ENCODE peak calls at places on chromosomes 2 and 18, in five cellular contexts. One of them, this sample, is unnamed.

GRCh38 chr2:234771985-234772774 is 179.6 kb upstream of the SH3BP4 start:
- DNase-seq in HFFc6: peak
- DNase-seq in midbrain: no peak
- DNase-seq in H7: no peak
- DNase-seq in AG04450: no peak
- DNase-seq in this sample: no peak

GRCh38 chr2:205511221-205511620 is 171.1 kb upstream of the NRP2 start:
- DNase-seq in HFFc6: peak
- DNase-seq in midbrain: no peak
- DNase-seq in H7: no peak
- DNase-seq in AG04450: no peak
- DNase-seq in this sample: no peak

GRCh38 chr18:45802814-45803492 is 22.5 kb upstream of the SIGLEC15 start:
- DNase-seq in HFFc6: peak
- DNase-seq in midbrain: no peak
- DNase-seq in H7: no peak
- DNase-seq in AG04450: peak
- DNase-seq in this sample: no peak

GRCh38 chr2:794554-795244 is 117.5 kb upstream of the TMEM18 start:
- DNase-seq in HFFc6: no peak
- DNase-seq in midbrain: no peak
- DNase-seq in H7: peak
- DNase-seq in AG04450: no peak
- DNase-seq in this sample: no peak

GRCh38 chr2:127398239-127398590 is 10.4 kb upstream of the MAP3K2 start:
- DNase-seq in HFFc6: peak
- DNase-seq in midbrain: peak
- DNase-seq in H7: peak
- DNase-seq in AG04450: peak
- DNase-seq in this sample: no peak

GRCh38 chr2:67842375-67842959 is 220.3 kb downstream of the C1D start:
- DNase-seq in HFFc6: no peak
- DNase-seq in midbrain: no peak
- DNase-seq in H7: no peak
- DNase-seq in AG04450: no peak
- DNase-seq in this sample: no peak

GRCh38 chr2:40127890-40128548 is 323.9 kb downstream of the SLC8A1 start:
- DNase-seq in HFFc6: peak
- DNase-seq in midbrain: no peak
- DNase-seq in H7: no peak
- DNase-seq in AG04450: peak
- DNase-seq in this sample: no peak

GRCh38 chr2:147046473-147046872 is 798.4 kb upstream of the ACVR2A start:
- DNase-seq in HFFc6: no peak
- DNase-seq in midbrain: no peak
- DNase-seq in H7: peak
- DNase-seq in AG04450: no peak
- DNase-seq in this sample: no peak

GRCh38 chr18:67778016-67778415 is 261.5 kb upstream of the DSEL start:
- DNase-seq in HFFc6: no peak
- DNase-seq in midbrain: no peak
- DNase-seq in H7: no peak
- DNase-seq in AG04450: no peak
- DNase-seq in this sample: no peak

This sample was measured in SHP77.